ENCODE peak calls at places on chromosomes 11 and 22, in eight cellular contexts. X is esophagus muscularis mucosa, Y is HCT116, L is prostate gland, V is GM12892, Z is A549, N is lower leg skin, O is breast epithelium. J is an unnamed sample.

GRCh38 chr11:58919980-58920379 is 19.3 kb upstream of the GLYATL1 start:
- DNase-seq in Y (no peak), N (no peak), V (no peak), Z (no peak), L (no peak), O (no peak), X (no peak), J (no peak)

GRCh38 chr22:19168088-19168890 is 10.2 kb downstream of the SLC25A1 start:
- DNase-seq in X (no peak), O (no peak), Y (no peak), Z (no peak), V (no peak), N (no peak), L (no peak), J (no peak)

GRCh38 chr11:12868315-12869073 is 140.6 kb upstream of the RASSF10 start:
- DNase-seq in V (no peak), O (no peak), N (no peak), Y (no peak), L (no peak), Z (no peak), X (no peak), J (no peak)

GRCh38 chr11:36008576-36008975 is 64.7 kb downstream of the LDLRAD3 start:
- DNase-seq in Y (no peak), Z (no peak), L (no peak), V (no peak), N (no peak), O (no peak), X (no peak), J (no peak)

GRCh38 chr11:45045692-45046471 is 95.2 kb upstream of the TP53I11 start:
- DNase-seq in V (no peak), Y (peak; percentile 6), Z (peak; percentile 69), L (no peak), X (no peak), O (peak; percentile 68), N (peak; percentile 95), J (no peak)

GRCh38 chr11:10824888-10825287 is 16.2 kb upstream of the EIF4G2 start:
- DNase-seq in O (no peak), L (no peak), V (peak; percentile 13), X (no peak), Z (no peak), Y (no peak), N (no peak), J (no peak)

GRCh38 chr11:29809121-29809520 is 207.7 kb downstream of the KCNA4 start:
- DNase-seq in N (no peak), L (no peak), V (no peak), Y (no peak), X (no peak), Z (no peak), O (no peak), J (no peak)

GRCh38 chr11:118572914-118573550 is 823 bp downstream of the ARCN1 start:
- DNase-seq in Z (peak; percentile 15), N (no peak), V (no peak), Y (peak; percentile 8), X (peak; percentile 88), O (no peak), L (peak; percentile 11), J (peak; percentile 77)

GRCh38 chr11:68973219-68973618 is 7.6 kb downstream of the MRGPRD start:
- DNase-seq in V (no peak), N (peak; percentile 63), X (no peak), O (peak; percentile 9), Z (no peak), Y (no peak), L (no peak), J (no peak)

GRCh38 chr11:87726511-87726910 is 448.7 kb downstream of the RAB38 start:
- DNase-seq in Y (no peak), L (no peak), N (no peak), Z (no peak), O (no peak), X (no peak), V (no peak), J (no peak)

GRCh38 chr11:83192846-83193245 is 666 bp upstream of the ANKRD42 start:
- DNase-seq in O (no peak), Y (no peak), V (no peak), Z (no peak), X (no peak), L (no peak), N (no peak), J (peak; percentile 69)

GRCh38 chr11:83195649-83196048 is 2.1 kb downstream of the ANKRD42 start:
- DNase-seq in L (no peak), V (no peak), Y (no peak), N (no peak), X (no peak), O (no peak), Z (no peak), J (no peak)

GRCh38 chr11:83195176-83195531 is 1.6 kb downstream of the ANKRD42 start:
- DNase-seq in X (no peak), L (no peak), O (no peak), Z (peak; percentile 28), V (no peak), N (no peak), Y (no peak), J (peak; percentile 46)

GRCh38 chr11:83193315-83194283 is at the start of gene ANKRD42:
- DNase-seq in Y (peak; percentile 89), V (peak; percentile 82), O (peak; percentile 91), Z (peak; percentile 97), L (peak; percentile 95), N (peak; percentile 98), X (peak; percentile 99), J (peak; percentile 94)

GRCh38 chr11:83194284-83195175 is 1.0 kb downstream of the ANKRD42 start:
- DNase-seq in Y (no peak), L (peak; percentile 40), X (peak; percentile 92), O (peak; percentile 59), N (peak; percentile 95), V (peak; percentile 47), Z (peak; percentile 63), J (peak; percentile 80)
- TF ChIP-seq POLR2A in Y (no peak), L (no peak), X (no peak), O (peak; percentile 54), N (no peak), V (no peak), Z (no peak), J (no peak)

DNA sequence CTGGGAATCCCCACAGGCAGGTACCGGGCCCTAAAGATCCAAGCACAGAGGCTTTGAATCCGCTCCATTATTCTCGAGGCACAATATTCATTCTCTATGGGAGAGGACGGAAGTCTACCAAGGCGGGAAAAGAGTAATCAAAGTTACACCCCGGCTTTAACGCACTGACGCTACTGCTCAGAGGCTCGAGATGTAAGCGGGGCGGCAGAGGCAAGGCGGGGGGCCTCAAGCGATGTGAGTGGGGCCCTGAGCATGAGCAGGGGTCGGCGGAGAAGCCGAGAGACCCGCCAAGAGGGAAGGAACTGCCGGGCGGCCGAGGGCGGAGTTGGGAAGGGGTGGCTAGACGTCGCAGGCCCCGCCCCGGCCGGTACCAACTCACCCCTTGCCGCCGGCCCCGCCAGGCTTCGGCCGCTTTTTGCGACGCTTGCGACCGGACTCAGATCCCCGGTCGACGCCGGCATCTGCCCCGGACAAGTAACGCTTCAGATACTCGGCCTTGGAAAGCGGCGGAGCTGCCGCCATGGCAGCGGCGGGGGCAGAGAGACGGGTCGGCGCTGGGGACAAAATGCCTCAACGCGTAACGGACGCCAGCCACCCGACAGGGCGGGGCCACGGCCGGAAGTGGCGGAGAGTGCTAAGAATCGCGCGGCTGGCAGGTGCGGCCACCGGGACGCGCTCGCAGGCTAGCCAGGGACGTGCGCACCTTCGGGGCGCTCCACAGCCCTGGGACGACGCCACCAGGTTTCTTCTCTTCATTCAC is at the start of gene BUD13:
- DNase-seq in V (peak; percentile 89), O (peak; percentile 88), Z (peak; percentile 77), X (peak; percentile 96), L (peak; percentile 86), Y (peak; percentile 72), N (peak; percentile 98), J (peak; percentile 91)
- TF ChIP-seq POLR2A in V (peak; percentile 95), O (no peak), Z (peak; percentile 80), X (no peak), L (peak; percentile 37), Y (peak; percentile 41), N (no peak), J (peak; percentile 80)

GRCh38 chr11:107743161-107743560 is 31.3 kb upstream of the SLN start:
- DNase-seq in O (no peak), V (no peak), Z (no peak), Y (no peak), N (no peak), X (no peak), L (no peak), J (no peak)
- TF ChIP-seq POLR2A in O (no peak), V (no peak), Z (no peak), Y (no peak), N (no peak), X (no peak), L (no peak), J (no peak)

GRCh38 chr22:37559521-37559900 is 769 bp upstream of the CDC42EP1 start:
- DNase-seq in O (no peak), L (no peak), V (no peak), X (no peak), Y (no peak), N (no peak), Z (no peak), J (no peak)

GRCh38 chr22:37562049-37562784 is 1.9 kb downstream of the CDC42EP1 start:
- DNase-seq in V (no peak), X (no peak), Y (no peak), N (no peak), O (no peak), L (no peak), Z (no peak), J (no peak)

GRCh38 chr22:37560682-37561208 is 465 bp downstream of the CDC42EP1 start:
- DNase-seq in Z (no peak), N (peak; percentile 91), L (no peak), O (no peak), V (no peak), X (no peak), Y (no peak), J (no peak)

GRCh38 chr22:37559901-37560681 is at the start of gene CDC42EP1:
- DNase-seq in L (peak; percentile 52), O (no peak), Z (no peak), Y (no peak), N (peak; percentile 91), V (no peak), X (no peak), J (peak; percentile 39)

GRCh38 chr22:37561209-37562048 is 1.1 kb downstream of the CDC42EP1 start:
- DNase-seq in O (peak; percentile 97), N (peak; percentile 99), Z (peak; percentile 74), L (peak; percentile 80), V (peak; percentile 87), X (peak; percentile 98), Y (peak; percentile 73), J (peak; percentile 86)
- TF ChIP-seq POLR2A in O (no peak), N (no peak), Z (no peak), L (peak; percentile 12), V (no peak), X (no peak), Y (no peak), J (no peak)

DNA sequence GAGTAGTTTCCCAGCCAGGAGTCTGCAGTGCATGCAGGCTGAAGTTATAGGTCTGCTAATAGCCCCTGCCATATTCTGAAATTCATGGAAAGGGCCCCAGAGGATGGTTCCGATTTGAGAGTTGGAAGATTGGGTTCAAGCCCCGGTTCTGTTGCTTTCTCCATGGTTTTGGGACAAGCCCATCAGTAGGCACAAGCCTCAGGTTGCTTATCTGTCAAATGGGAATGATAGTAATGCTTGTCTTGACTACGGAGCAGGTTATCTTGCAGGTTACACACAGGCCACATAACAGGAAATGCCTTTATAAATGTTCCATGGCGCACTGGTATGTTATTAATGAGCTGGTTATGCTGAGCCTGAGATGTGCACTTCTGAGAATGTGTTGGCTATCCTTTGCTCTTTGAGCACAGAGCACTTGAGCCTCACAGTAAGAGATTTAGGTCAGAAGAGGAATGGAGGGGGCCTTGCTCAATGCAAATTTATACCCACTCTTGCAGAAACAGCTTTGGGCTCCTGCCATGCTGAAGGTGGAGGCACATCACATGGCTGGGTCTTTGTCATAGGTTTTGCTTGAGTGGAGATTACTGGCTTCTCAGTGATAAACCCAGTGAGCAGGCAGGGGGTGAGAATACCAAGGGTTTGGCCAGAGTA is 47.1 kb downstream of the ZNRF3 start:
- DNase-seq in L (no peak), X (no peak), N (peak; percentile 31), V (no peak), O (no peak), Z (no peak), Y (no peak), J (peak; percentile 9)
- TF ChIP-seq POLR2A in L (no peak), X (no peak), N (no peak), V (no peak), O (no peak), Z (no peak), Y (no peak), J (no peak)

J was measured in erythroblast.